ENCODE peak calls at places on chromosomes 4 and X, in ten cellular contexts. One of them, this sample, is unnamed.

GRCh38 chrX:73817381-73818199 is 254.6 kb downstream of the CHIC1 start:
- DNase-seq in BJ: no peak
- DNase-seq in T-cell: no peak
- DNase-seq in M059J: no peak
- DNase-seq in activated naive CD4-positive, alpha-beta T cell treated with anti-CD3 and anti-CD28 coated beads, Interleukin-2, amount 50 U/mL, for 16 hours: no peak
- DNase-seq in BE2C: no peak
- DNase-seq in glomerular endothelial cell: no peak
- DNase-seq in NB4: no peak
- DNase-seq in ELF-1: no peak
- DNase-seq in Daoy: no peak
- DNase-seq in this sample: no peak

GRCh38 chr4:150425161-150425560 is 156.8 kb upstream of the MAB21L2 start:
- DNase-seq in BJ: no peak
- DNase-seq in T-cell: no peak
- DNase-seq in M059J: no peak
- DNase-seq in activated naive CD4-positive, alpha-beta T cell treated with anti-CD3 and anti-CD28 coated beads, Interleukin-2, amount 50 U/mL, for 16 hours: no peak
- DNase-seq in BE2C: no peak
- DNase-seq in glomerular endothelial cell: no peak
- DNase-seq in NB4: no peak
- DNase-seq in ELF-1: no peak
- DNase-seq in Daoy: no peak
- DNase-seq in this sample: no peak

GRCh38 chr4:151583188-151583587 is 174.2 kb downstream of the FHIP1A start:
- DNase-seq in BJ: no peak
- DNase-seq in T-cell: no peak
- DNase-seq in M059J: no peak
- DNase-seq in activated naive CD4-positive, alpha-beta T cell treated with anti-CD3 and anti-CD28 coated beads, Interleukin-2, amount 50 U/mL, for 16 hours: no peak
- DNase-seq in BE2C: no peak
- DNase-seq in glomerular endothelial cell: no peak
- DNase-seq in NB4: no peak
- DNase-seq in ELF-1: no peak
- DNase-seq in Daoy: no peak
- DNase-seq in this sample: no peak

GRCh38 chr4:88791274-88791673 is 93.6 kb upstream of the NAP1L5 start:
- DNase-seq in BJ: no peak
- DNase-seq in T-cell: no peak
- DNase-seq in M059J: peak
- DNase-seq in activated naive CD4-positive, alpha-beta T cell treated with anti-CD3 and anti-CD28 coated beads, Interleukin-2, amount 50 U/mL, for 16 hours: no peak
- DNase-seq in BE2C: no peak
- DNase-seq in glomerular endothelial cell: no peak
- DNase-seq in NB4: peak
- DNase-seq in ELF-1: no peak
- DNase-seq in Daoy: peak
- DNase-seq in this sample: peak

GRCh38 chrX:112083624-112084326 is 1.2 kb upstream of the TRPC5 start:
- DNase-seq in BJ: no peak
- DNase-seq in T-cell: no peak
- DNase-seq in M059J: no peak
- DNase-seq in activated naive CD4-positive, alpha-beta T cell treated with anti-CD3 and anti-CD28 coated beads, Interleukin-2, amount 50 U/mL, for 16 hours: no peak
- DNase-seq in BE2C: no peak
- DNase-seq in glomerular endothelial cell: no peak
- DNase-seq in NB4: no peak
- DNase-seq in ELF-1: peak
- DNase-seq in Daoy: no peak
- DNase-seq in this sample: peak

GRCh38 chrX:130216312-130216711 is 44.5 kb downstream of the RAB33A start:
- DNase-seq in BJ: no peak
- DNase-seq in T-cell: no peak
- DNase-seq in M059J: peak
- DNase-seq in activated naive CD4-positive, alpha-beta T cell treated with anti-CD3 and anti-CD28 coated beads, Interleukin-2, amount 50 U/mL, for 16 hours: no peak
- DNase-seq in BE2C: no peak
- DNase-seq in glomerular endothelial cell: no peak
- DNase-seq in NB4: peak
- DNase-seq in ELF-1: no peak
- DNase-seq in Daoy: no peak
- DNase-seq in this sample: no peak

GRCh38 chr4:2962099-2962455 is 1.1 kb downstream of the NOP14 start:
- DNase-seq in BJ: no peak
- DNase-seq in T-cell: peak
- DNase-seq in M059J: no peak
- DNase-seq in activated naive CD4-positive, alpha-beta T cell treated with anti-CD3 and anti-CD28 coated beads, Interleukin-2, amount 50 U/mL, for 16 hours: peak
- DNase-seq in BE2C: no peak
- DNase-seq in glomerular endothelial cell: no peak
- DNase-seq in NB4: peak
- DNase-seq in ELF-1: peak
- DNase-seq in Daoy: no peak
- DNase-seq in this sample: no peak

GRCh38 chrX:47321386-47321785 is 49.0 kb upstream of the ZNF157 start:
- DNase-seq in BJ: no peak
- DNase-seq in T-cell: no peak
- DNase-seq in M059J: no peak
- DNase-seq in activated naive CD4-positive, alpha-beta T cell treated with anti-CD3 and anti-CD28 coated beads, Interleukin-2, amount 50 U/mL, for 16 hours: no peak
- DNase-seq in BE2C: no peak
- DNase-seq in glomerular endothelial cell: no peak
- DNase-seq in NB4: no peak
- DNase-seq in ELF-1: peak
- DNase-seq in Daoy: no peak
- DNase-seq in this sample: peak

GRCh38 chr4:108560624-108561023 is 59.8 kb upstream of the RPL34 start:
- DNase-seq in BJ: no peak
- DNase-seq in T-cell: no peak
- DNase-seq in M059J: peak
- DNase-seq in activated naive CD4-positive, alpha-beta T cell treated with anti-CD3 and anti-CD28 coated beads, Interleukin-2, amount 50 U/mL, for 16 hours: no peak
- DNase-seq in BE2C: no peak
- DNase-seq in glomerular endothelial cell: peak
- DNase-seq in NB4: no peak
- DNase-seq in ELF-1: no peak
- DNase-seq in Daoy: peak
- DNase-seq in this sample: peak

GRCh38 chrX:103664363-103664762 is 22.1 kb downstream of the MORF4L2 start:
- DNase-seq in BJ: no peak
- DNase-seq in T-cell: no peak
- DNase-seq in M059J: no peak
- DNase-seq in activated naive CD4-positive, alpha-beta T cell treated with anti-CD3 and anti-CD28 coated beads, Interleukin-2, amount 50 U/mL, for 16 hours: no peak
- DNase-seq in BE2C: no peak
- DNase-seq in glomerular endothelial cell: no peak
- DNase-seq in NB4: no peak
- DNase-seq in ELF-1: no peak
- DNase-seq in Daoy: no peak
- DNase-seq in this sample: no peak

GRCh38 chr4:151917145-151917775 is 156.5 kb upstream of the GATB start:
- DNase-seq in BJ: no peak
- DNase-seq in T-cell: no peak
- DNase-seq in M059J: no peak
- DNase-seq in activated naive CD4-positive, alpha-beta T cell treated with anti-CD3 and anti-CD28 coated beads, Interleukin-2, amount 50 U/mL, for 16 hours: no peak
- DNase-seq in BE2C: no peak
- DNase-seq in glomerular endothelial cell: no peak
- DNase-seq in NB4: no peak
- DNase-seq in ELF-1: peak
- DNase-seq in Daoy: no peak
- DNase-seq in this sample: no peak

GRCh38 chr4:65391814-65392213 is 278.5 kb downstream of the EPHA5 start:
- DNase-seq in BJ: no peak
- DNase-seq in T-cell: no peak
- DNase-seq in M059J: no peak
- DNase-seq in activated naive CD4-positive, alpha-beta T cell treated with anti-CD3 and anti-CD28 coated beads, Interleukin-2, amount 50 U/mL, for 16 hours: no peak
- DNase-seq in BE2C: no peak
- DNase-seq in glomerular endothelial cell: no peak
- DNase-seq in NB4: no peak
- DNase-seq in ELF-1: no peak
- DNase-seq in Daoy: no peak
- DNase-seq in this sample: no peak

GRCh38 chrX:41066391-41066790 is 18.9 kb upstream of the USP9X start:
- DNase-seq in BJ: no peak
- DNase-seq in T-cell: no peak
- DNase-seq in M059J: no peak
- DNase-seq in activated naive CD4-positive, alpha-beta T cell treated with anti-CD3 and anti-CD28 coated beads, Interleukin-2, amount 50 U/mL, for 16 hours: no peak
- DNase-seq in BE2C: no peak
- DNase-seq in glomerular endothelial cell: no peak
- DNase-seq in NB4: no peak
- DNase-seq in ELF-1: no peak
- DNase-seq in Daoy: no peak
- DNase-seq in this sample: no peak

GRCh38 chr4:36273276-36273675 is 8.1 kb upstream of the DTHD1 start:
- DNase-seq in BJ: no peak
- DNase-seq in T-cell: no peak
- DNase-seq in M059J: no peak
- DNase-seq in activated naive CD4-positive, alpha-beta T cell treated with anti-CD3 and anti-CD28 coated beads, Interleukin-2, amount 50 U/mL, for 16 hours: no peak
- DNase-seq in BE2C: no peak
- DNase-seq in glomerular endothelial cell: no peak
- DNase-seq in NB4: no peak
- DNase-seq in ELF-1: no peak
- DNase-seq in Daoy: no peak
- DNase-seq in this sample: no peak

GRCh38 chrX:11049976-11050375 is 61.2 kb upstream of the HCCS start:
- DNase-seq in BJ: no peak
- DNase-seq in T-cell: no peak
- DNase-seq in M059J: no peak
- DNase-seq in activated naive CD4-positive, alpha-beta T cell treated with anti-CD3 and anti-CD28 coated beads, Interleukin-2, amount 50 U/mL, for 16 hours: no peak
- DNase-seq in BE2C: no peak
- DNase-seq in glomerular endothelial cell: no peak
- DNase-seq in NB4: no peak
- DNase-seq in ELF-1: no peak
- DNase-seq in Daoy: no peak
- DNase-seq in this sample: no peak

GRCh38 chrX:26352891-26353430 is 137.0 kb downstream of the MAGEB5 start:
- DNase-seq in BJ: no peak
- DNase-seq in T-cell: no peak
- DNase-seq in M059J: no peak
- DNase-seq in activated naive CD4-positive, alpha-beta T cell treated with anti-CD3 and anti-CD28 coated beads, Interleukin-2, amount 50 U/mL, for 16 hours: no peak
- DNase-seq in BE2C: no peak
- DNase-seq in glomerular endothelial cell: no peak
- DNase-seq in NB4: no peak
- DNase-seq in ELF-1: peak
- DNase-seq in Daoy: no peak
- DNase-seq in this sample: peak

GRCh38 chr4:102817021-102817605 is 10.2 kb downstream of the UBE2D3 start:
- DNase-seq in BJ: no peak
- DNase-seq in T-cell: no peak
- DNase-seq in M059J: no peak
- DNase-seq in activated naive CD4-positive, alpha-beta T cell treated with anti-CD3 and anti-CD28 coated beads, Interleukin-2, amount 50 U/mL, for 16 hours: no peak
- DNase-seq in BE2C: no peak
- DNase-seq in glomerular endothelial cell: no peak
- DNase-seq in NB4: no peak
- DNase-seq in ELF-1: no peak
- DNase-seq in Daoy: no peak
- DNase-seq in this sample: no peak

GRCh38 chr4:186570193-186570996 is 15.0 kb upstream of the MTNR1A start:
- DNase-seq in BJ: peak
- DNase-seq in T-cell: no peak
- DNase-seq in M059J: peak
- DNase-seq in activated naive CD4-positive, alpha-beta T cell treated with anti-CD3 and anti-CD28 coated beads, Interleukin-2, amount 50 U/mL, for 16 hours: no peak
- DNase-seq in BE2C: no peak
- DNase-seq in glomerular endothelial cell: no peak
- DNase-seq in NB4: no peak
- DNase-seq in ELF-1: peak
- DNase-seq in Daoy: peak
- DNase-seq in this sample: no peak

GRCh38 chrX:78116365-78116764 is 12.3 kb downstream of the PGK1 start:
- DNase-seq in BJ: no peak
- DNase-seq in T-cell: no peak
- DNase-seq in M059J: no peak
- DNase-seq in activated naive CD4-positive, alpha-beta T cell treated with anti-CD3 and anti-CD28 coated beads, Interleukin-2, amount 50 U/mL, for 16 hours: no peak
- DNase-seq in BE2C: no peak
- DNase-seq in glomerular endothelial cell: no peak
- DNase-seq in NB4: no peak
- DNase-seq in ELF-1: no peak
- DNase-seq in Daoy: no peak
- DNase-seq in this sample: no peak

GRCh38 chr4:163165217-163166017 is 1.3 kb downstream of the NAF1 start:
- DNase-seq in BJ: no peak
- DNase-seq in T-cell: no peak
- DNase-seq in M059J: no peak
- DNase-seq in activated naive CD4-positive, alpha-beta T cell treated with anti-CD3 and anti-CD28 coated beads, Interleukin-2, amount 50 U/mL, for 16 hours: no peak
- DNase-seq in BE2C: no peak
- DNase-seq in glomerular endothelial cell: no peak
- DNase-seq in NB4: peak
- DNase-seq in ELF-1: no peak
- DNase-seq in Daoy: no peak
- DNase-seq in this sample: no peak

GRCh38 chrX:43899878-43900815 is 17.9 kb upstream of the MAOB start:
- DNase-seq in BJ: no peak
- DNase-seq in T-cell: no peak
- DNase-seq in M059J: no peak
- DNase-seq in activated naive CD4-positive, alpha-beta T cell treated with anti-CD3 and anti-CD28 coated beads, Interleukin-2, amount 50 U/mL, for 16 hours: no peak
- DNase-seq in BE2C: no peak
- DNase-seq in glomerular endothelial cell: no peak
- DNase-seq in NB4: no peak
- DNase-seq in ELF-1: peak
- DNase-seq in Daoy: no peak
- DNase-seq in this sample: no peak

GRCh38 chrX:10630320-10630719 is 9.9 kb upstream of the MID1 start:
- DNase-seq in BJ: no peak
- DNase-seq in T-cell: no peak
- DNase-seq in M059J: peak
- DNase-seq in activated naive CD4-positive, alpha-beta T cell treated with anti-CD3 and anti-CD28 coated beads, Interleukin-2, amount 50 U/mL, for 16 hours: no peak
- DNase-seq in BE2C: no peak
- DNase-seq in glomerular endothelial cell: no peak
- DNase-seq in NB4: no peak
- DNase-seq in ELF-1: no peak
- DNase-seq in Daoy: peak
- DNase-seq in this sample: no peak

GRCh38 chrX:109922183-109922582 is 80.7 kb upstream of the TMEM164 start:
- DNase-seq in BJ: no peak
- DNase-seq in T-cell: no peak
- DNase-seq in M059J: no peak
- DNase-seq in activated naive CD4-positive, alpha-beta T cell treated with anti-CD3 and anti-CD28 coated beads, Interleukin-2, amount 50 U/mL, for 16 hours: no peak
- DNase-seq in BE2C: no peak
- DNase-seq in glomerular endothelial cell: no peak
- DNase-seq in NB4: no peak
- DNase-seq in ELF-1: no peak
- DNase-seq in Daoy: no peak
- DNase-seq in this sample: no peak

GRCh38 chr4:11028334-11028733 is 343.8 kb upstream of the CLNK start:
- DNase-seq in BJ: no peak
- DNase-seq in T-cell: no peak
- DNase-seq in M059J: no peak
- DNase-seq in activated naive CD4-positive, alpha-beta T cell treated with anti-CD3 and anti-CD28 coated beads, Interleukin-2, amount 50 U/mL, for 16 hours: no peak
- DNase-seq in BE2C: no peak
- DNase-seq in glomerular endothelial cell: no peak
- DNase-seq in NB4: no peak
- DNase-seq in ELF-1: peak
- DNase-seq in Daoy: no peak
- DNase-seq in this sample: peak

GRCh38 chr4:182222766-182223165 is 20.4 kb upstream of the TENM3 start:
- DNase-seq in BJ: no peak
- DNase-seq in T-cell: no peak
- DNase-seq in M059J: no peak
- DNase-seq in activated naive CD4-positive, alpha-beta T cell treated with anti-CD3 and anti-CD28 coated beads, Interleukin-2, amount 50 U/mL, for 16 hours: no peak
- DNase-seq in BE2C: no peak
- DNase-seq in glomerular endothelial cell: no peak
- DNase-seq in NB4: no peak
- DNase-seq in ELF-1: peak
- DNase-seq in Daoy: no peak
- DNase-seq in this sample: no peak

GRCh38 chr4:185128272-185129119 is 14.6 kb upstream of the SLC25A4 start:
- DNase-seq in BJ: no peak
- DNase-seq in T-cell: peak
- DNase-seq in M059J: no peak
- DNase-seq in activated naive CD4-positive, alpha-beta T cell treated with anti-CD3 and anti-CD28 coated beads, Interleukin-2, amount 50 U/mL, for 16 hours: peak
- DNase-seq in BE2C: peak
- DNase-seq in glomerular endothelial cell: no peak
- DNase-seq in NB4: no peak
- DNase-seq in ELF-1: peak
- DNase-seq in Daoy: peak
- DNase-seq in this sample: peak